ENCODE peak calls at places on chromosomes 11 and 22, in four cellular contexts. J is IMR-90, C is ovary, M is esophagus squamous epithelium. X is an unnamed sample.

GRCh38 chr11:104881117-104881794 is 17.0 kb downstream of the CASP12 start:
- DNase-seq in J (no peak), C (no peak), M (no peak), X (no peak)

GRCh38 chr11:86551286-86551685 is 121.1 kb downstream of the ME3 start:
- DNase-seq in J (peak; percentile 95), C (no peak), M (no peak), X (no peak)

GRCh38 chr11:107719062-107719461 is 7.2 kb upstream of the SLN start:
- DNase-seq in J (no peak), C (no peak), M (no peak), X (no peak)

GRCh38 chr11:94835571-94835970 is 67.4 kb downstream of the AMOTL1 start:
- DNase-seq in J (peak; percentile 70), C (no peak), M (no peak), X (no peak)

GRCh38 chr22:38318792-38319773 is 1.9 kb upstream of the CSNK1E start:
- DNase-seq in J (no peak), C (no peak), M (no peak), X (no peak)

GRCh38 chr11:19164230-19164855 is 37.4 kb downstream of the CSRP3 start:
- DNase-seq in J (no peak), C (no peak), M (no peak), X (no peak)

GRCh38 chr22:50016988-50017700 is 4.6 kb upstream of the IL17REL start:
- DNase-seq in J (no peak), C (no peak), M (no peak), X (peak; percentile 63)

GRCh38 chr11:105265859-105266258 is 126.3 kb upstream of the CARD18 start:
- DNase-seq in J (peak; percentile 48), C (no peak), M (no peak), X (no peak)

GRCh38 chr11:130580372-130580771 is 131.9 kb downstream of the ADAMTS15 start:
- DNase-seq in J (peak; percentile 84), C (peak; percentile 38), M (no peak), X (no peak)

GRCh38 chr11:65452806-65453490 is 30.4 kb downstream of the NEAT1 start:
- DNase-seq in J (peak; percentile 87), C (no peak), M (no peak), X (no peak)

GRCh38 chr11:104872393-104872792 is 25.9 kb downstream of the CASP12 start:
- DNase-seq in J (no peak), C (no peak), M (no peak), X (no peak)

GRCh38 chr11:107561688-107562087 is 3.8 kb downstream of the ALKBH8 start:
- DNase-seq in J (peak; percentile 34), C (no peak), M (no peak), X (no peak)

GRCh38 chr22:31977939-31978338 is 33.6 kb downstream of the YWHAH start:
- DNase-seq in J (no peak), C (no peak), M (no peak), X (no peak)

GRCh38 chr11:68749501-68750196 is 1.7 kb downstream of the TESMIN start:
- DNase-seq in J (peak; percentile 12), C (no peak), M (no peak), X (no peak)

GRCh38 chr22:21052715-21053459 is 7.1 kb downstream of the LRRC74B start:
- DNase-seq in J (no peak), C (no peak), M (no peak), X (no peak)

GRCh38 chr22:49853981-49854791 is 542 bp downstream of the ZBED4 start:
- DNase-seq in J (peak; percentile 17), C (peak; percentile 59), M (no peak), X (no peak)

GRCh38 chr11:776459-777287 is 614 bp downstream of the GATD1 start:
- DNase-seq in J (no peak), C (peak; percentile 52), M (no peak), X (no peak)

GRCh38 chr11:61955031-61955415 is 4.9 kb downstream of the BEST1 start:
- DNase-seq in J (peak; percentile 87), C (peak; percentile 73), M (no peak), X (no peak)

GRCh38 chr11:124879999-124880611 is 14.9 kb downstream of the ROBO3 start:
- DNase-seq in J (no peak), C (no peak), M (no peak), X (no peak)

GRCh38 chr22:23227380-23227779 is 47.1 kb downstream of the BCR start:
- DNase-seq in J (no peak), C (no peak), M (no peak), X (no peak)

GRCh38 chr11:107858217-107859070 is at the start of gene SLC35F2:
- DNase-seq in J (peak; percentile 37), C (peak; percentile 48), M (no peak), X (peak; percentile 78)

GRCh38 chr22:40363059-40363458 is 7.3 kb upstream of the SGSM3 start:
- DNase-seq in J (peak; percentile 90), C (no peak), M (no peak), X (no peak)

GRCh38 chr11:119615003-119615878 is 113.8 kb downstream of the NECTIN1 start:
- DNase-seq in J (peak; percentile 90), C (no peak), M (no peak), X (no peak)

GRCh38 chr11:18013790-18014507 is 1.1 kb upstream of the SERGEF start:
- DNase-seq in J (no peak), C (no peak), M (no peak), X (no peak)

GRCh38 chr11:2094354-2095197 is 44.6 kb downstream of the IGF2 start:
- DNase-seq in J (no peak), C (no peak), M (no peak), X (no peak)

GRCh38 chr11:95067042-95067827 is 516 bp downstream of the SRSF8 start:
- DNase-seq in J (peak; percentile 72), C (peak; percentile 88), M (no peak), X (peak; percentile 82)

DNA sequence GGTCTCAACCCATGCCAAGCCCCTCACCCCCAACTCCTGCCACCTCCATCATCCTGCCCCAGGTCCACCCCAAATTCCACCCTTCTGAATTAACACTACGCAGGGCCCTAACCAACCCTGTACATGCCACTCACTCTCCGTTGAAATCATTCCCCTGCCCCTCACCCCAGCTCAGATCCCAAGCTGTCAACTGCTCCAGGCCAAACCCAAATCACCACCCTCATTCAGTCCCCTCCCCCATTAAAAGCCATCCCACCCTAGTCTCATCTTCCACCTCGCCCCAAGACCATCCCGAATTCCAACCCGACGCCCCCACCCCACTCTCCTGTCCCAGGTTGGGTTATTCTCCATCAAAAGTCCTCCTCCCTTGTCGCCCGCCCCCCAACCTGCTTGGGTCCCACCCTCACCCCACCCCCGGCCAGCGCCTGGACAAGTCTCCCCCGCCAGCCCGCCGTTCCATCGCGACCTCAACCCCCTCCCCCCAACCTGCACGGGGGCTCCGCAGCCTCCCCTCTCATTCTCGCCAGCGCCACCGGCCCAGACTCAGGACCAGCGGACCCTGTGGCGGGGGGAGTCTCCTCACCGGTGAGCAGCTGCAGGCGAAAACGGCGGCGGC is 464 bp downstream of the FAM168A start:
- DNase-seq in J (no peak), C (no peak), M (peak; percentile 32), X (no peak)
- H3K27ac ChIP-seq in J (peak overlapping the region; percentile 77), C (peak overlapping the region; percentile 85), M (peak overlapping the region; percentile 91), X (peak overlapping the region; percentile 72)

GRCh38 chr22:48425091-48425506 is 1402.6 kb downstream of the BRD1 start:
- DNase-seq in J (no peak), C (no peak), M (no peak), X (no peak)

GRCh38 chr22:48424201-48424627 is 1403.5 kb downstream of the BRD1 start:
- DNase-seq in J (no peak), C (no peak), M (no peak), X (no peak)

GRCh38 chr22:48422900-48423480 is 1404.7 kb downstream of the BRD1 start:
- DNase-seq in J (no peak), C (no peak), M (no peak), X (no peak)

GRCh38 chr22:48424661-48425060 is 1403.0 kb downstream of the BRD1 start:
- DNase-seq in J (no peak), C (no peak), M (no peak), X (no peak)

DNA sequence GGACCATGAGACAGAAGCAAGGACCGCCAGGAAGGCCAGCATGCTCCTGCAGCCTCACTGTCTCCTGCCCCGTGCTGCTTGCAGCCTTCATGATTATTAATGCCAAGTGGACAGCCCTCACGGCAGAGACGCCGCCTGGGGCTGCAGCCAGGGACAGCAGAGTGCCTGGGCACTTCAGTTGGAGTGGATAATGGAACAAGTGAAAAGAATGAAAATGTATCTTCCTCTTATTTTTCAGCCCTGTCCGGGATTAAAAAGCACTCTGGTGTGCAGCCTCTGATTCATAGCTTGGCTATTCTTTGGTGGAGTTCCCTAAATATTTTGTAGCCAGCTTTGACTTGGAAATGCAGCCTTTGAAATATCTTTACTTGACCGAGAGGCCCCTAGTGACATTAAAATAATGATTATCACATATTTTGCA is 1404.2 kb downstream of the BRD1 start:
- DNase-seq in J (no peak), C (no peak), M (no peak), X (no peak)
- H3K9me3 ChIP-seq in J (peaks cover 57% of the 10 kb centered on the region), C (no peaks in the 10 kb centered on the region), M (no peaks in the 10 kb centered on the region), X (no peaks in the 10 kb centered on the region)

GRCh38 chr11:46590740-46591606 is 2.9 kb downstream of the AMBRA1 start:
- DNase-seq in J (no peak), C (no peak), M (no peak), X (no peak)

GRCh38 chr11:46594785-46595184 is 962 bp upstream of the AMBRA1 start:
- DNase-seq in J (no peak), C (no peak), M (no peak), X (no peak)

GRCh38 chr11:46597155-46597554 is 3.3 kb upstream of the AMBRA1 start:
- DNase-seq in J (no peak), C (no peak), M (no peak), X (no peak)

GRCh38 chr11:46594383-46594718 is 528 bp upstream of the AMBRA1 start:
- DNase-seq in J (no peak), C (no peak), M (no peak), X (no peak)

DNA sequence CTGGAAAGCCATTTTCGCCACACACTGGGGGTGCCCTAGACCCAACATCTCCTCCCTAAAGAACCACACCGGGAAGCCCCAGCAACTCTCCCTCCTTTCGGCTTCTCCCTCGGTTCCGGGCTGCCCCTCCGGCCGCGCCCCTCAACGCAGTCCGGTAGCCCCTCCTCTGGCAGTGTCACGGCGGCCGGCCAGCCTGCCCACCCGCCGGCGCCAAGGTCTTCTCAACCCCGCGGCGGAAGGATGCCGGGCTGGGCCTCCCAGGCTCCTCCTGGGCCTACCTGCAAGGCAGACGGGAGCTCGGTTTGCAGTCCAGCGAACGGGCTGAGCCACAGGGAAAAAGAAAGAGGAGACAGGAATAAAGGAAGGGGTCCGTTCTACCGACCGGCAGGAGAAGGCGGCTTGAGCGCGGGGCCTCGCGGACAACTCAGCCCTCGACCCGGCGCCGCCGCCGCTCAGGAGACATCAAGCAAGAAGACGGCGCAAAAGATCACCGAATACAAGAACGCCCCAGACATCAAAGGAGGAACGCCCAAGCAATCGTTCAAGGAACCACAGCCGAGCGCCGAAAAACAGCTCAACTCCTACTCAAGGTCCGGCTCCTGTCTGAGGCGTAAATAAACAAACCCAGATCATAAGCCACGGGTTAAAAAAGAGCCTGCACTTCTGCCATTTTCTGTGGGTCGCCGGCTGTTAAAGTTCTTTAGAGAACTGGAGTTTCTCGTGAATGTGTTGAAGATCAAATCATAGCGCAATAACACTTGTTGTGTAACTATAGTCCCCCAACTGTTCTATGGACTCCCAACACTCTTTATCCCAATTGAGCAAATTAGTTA is at the start of gene AMBRA1:
- DNase-seq in J (peak; percentile 92), C (peak; percentile 75), M (peak; percentile 51), X (peak; percentile 85)
- TF ChIP-seq POLR2A in J (peak; percentile 75), C (peak; percentile 55), M (peak; percentile 53), X (no peak)

DNA sequence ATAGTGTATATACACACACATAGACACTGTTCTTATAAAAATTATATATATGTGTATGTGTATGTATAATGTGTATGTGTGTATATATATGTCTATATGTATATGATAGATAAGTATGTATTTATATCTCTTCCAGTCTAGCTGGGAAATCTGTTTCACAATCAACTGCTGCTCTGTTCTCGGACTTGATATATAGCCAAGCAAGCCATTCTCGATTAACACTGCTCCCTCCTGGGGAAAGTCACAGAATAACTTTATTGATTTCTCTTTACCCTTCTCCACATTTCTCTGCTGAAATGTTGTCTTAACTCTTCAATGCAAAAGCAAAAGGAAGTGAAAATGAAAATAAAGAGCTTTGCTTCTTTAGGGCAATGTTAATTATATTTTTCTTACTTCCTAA is 2.2 kb downstream of the BLID start:
- DNase-seq in J (peak; percentile 49), C (no peak), M (no peak), X (no peak)
- H3K27ac ChIP-seq in J (no peak overlapping the region), C (no peak overlapping the region), M (no peak overlapping the region), X (no peak overlapping the region)